ENCODE peak calls at places on chromosomes 13 and 19, in six cellular contexts. P, J, F, V, G and H are unnamed samples.
A peak's percentile ranks its signal among the peaks of the same experiment; 100 is the strongest.

GRCh38 chr19:35153701-35154534 is 617 bp upstream of the FXYD5 start:
- DNase-seq in P (peak; percentile 58), V (peak; percentile 44), J (peak; percentile 86), G (no peak), F (peak; percentile 88), H (no peak)

GRCh38 chr13:35818577-35819165 is 312.5 kb downstream of the DCLK1 start:
- DNase-seq in V (no peak), G (no peak), P (no peak), J (no peak), F (no peak), H (no peak)

GRCh38 chr19:34350161-34350561 is 14.8 kb upstream of the GPI start:
- DNase-seq in J (peak; percentile 87), F (no peak), G (no peak), P (no peak), V (peak; percentile 85), H (no peak)

GRCh38 chr13:49786609-49787008 is 5.9 kb downstream of the KPNA3 start:
- DNase-seq in F (no peak), G (no peak), P (no peak), V (no peak), J (no peak), H (no peak)

GRCh38 chr13:112062619-112063308 is 4.2 kb upstream of the SOX1 start:
- DNase-seq in P (no peak), J (no peak), F (no peak), V (no peak), G (peak; percentile 50), H (no peak)

GRCh38 chr13:28574617-28575142 is 79.8 kb upstream of the FLT1 start:
- DNase-seq in J (peak; percentile 67), P (no peak), V (no peak), F (peak; percentile 42), G (no peak), H (peak; percentile 96)

GRCh38 chr19:50486823-50487515 is 10.3 kb upstream of the GARIN5A start:
- DNase-seq in V (no peak), J (peak; percentile 80), F (peak; percentile 52), G (no peak), P (no peak), H (no peak)

GRCh38 chr19:23792784-23793183 is 34.1 kb upstream of the ZNF681 start:
- DNase-seq in P (no peak), F (no peak), V (no peak), J (no peak), G (no peak), H (no peak)

GRCh38 chr13:60268203-60268555 is 104.5 kb upstream of the DIAPH3 start:
- DNase-seq in V (no peak), F (no peak), P (no peak), G (no peak), J (no peak), H (no peak)

GRCh38 chr19:2294377-2295335 is 12.7 kb upstream of the PEAK3 start:
- DNase-seq in J (no peak), G (no peak), P (no peak), F (no peak), V (no peak), H (no peak)

GRCh38 chr13:82330499-82330898 is 1551.8 kb downstream of the SLITRK1 start:
- DNase-seq in P (no peak), V (no peak), F (no peak), J (no peak), G (no peak), H (no peak)

GRCh38 chr19:9793051-9793591 is 24.6 kb upstream of the ZNF846 start:
- DNase-seq in V (peak; percentile 49), G (peak; percentile 95), P (peak; percentile 51), J (peak; percentile 79), F (no peak), H (no peak)

GRCh38 chr13:89755729-89756492 is 1591.6 kb upstream of the MIR17HG start:
- DNase-seq in F (no peak), G (no peak), P (no peak), V (no peak), J (no peak), H (no peak)

GRCh38 chr19:4567584-4568071 is 8.1 kb upstream of the SEMA6B start:
- DNase-seq in G (no peak), P (peak; percentile 62), F (peak; percentile 73), J (peak; percentile 80), V (no peak), H (no peak)